ENCODE peak calls at places on chromosome 7, in five cellular contexts. One of them, this sample, is unnamed.

GRCh38 chr7:47313564-47313963 is 268.3 kb downstream of the TNS3 start:
- DNase-seq in CD8-positive, alpha-beta memory T cell: no peak
- DNase-seq in EL: no peak
- DNase-seq in non-pigmented ciliary epithelial cell: no peak
- DNase-seq in RPMI8226: no peak
- DNase-seq in this sample: no peak

GRCh38 chr7:11355571-11355970 is 381.9 kb downstream of the PHF14 start:
- DNase-seq in CD8-positive, alpha-beta memory T cell: no peak
- DNase-seq in EL: no peak
- DNase-seq in non-pigmented ciliary epithelial cell: no peak
- DNase-seq in RPMI8226: no peak
- DNase-seq in this sample: no peak

GRCh38 chr7:96998333-96998732 is 7.0 kb upstream of the DLX6 start:
- DNase-seq in non-pigmented ciliary epithelial cell: no peak
- DNase-seq in EL: no peak
- DNase-seq in RPMI8226: no peak
- DNase-seq in CD8-positive, alpha-beta memory T cell: no peak
- DNase-seq in this sample: no peak

GRCh38 chr7:93030605-93031225 is 87.1 kb downstream of the SAMD9 start:
- DNase-seq in EL: no peak
- DNase-seq in RPMI8226: no peak
- DNase-seq in non-pigmented ciliary epithelial cell: no peak
- DNase-seq in CD8-positive, alpha-beta memory T cell: no peak
- DNase-seq in this sample: no peak

GRCh38 chr7:54811016-54811924 is 52.3 kb upstream of the SEC61G start:
- DNase-seq in EL: peak
- DNase-seq in non-pigmented ciliary epithelial cell: peak
- DNase-seq in CD8-positive, alpha-beta memory T cell: no peak
- DNase-seq in RPMI8226: no peak
- DNase-seq in this sample: no peak

GRCh38 chr7:150974468-150975391 is 3.4 kb downstream of the KCNH2 start:
- DNase-seq in non-pigmented ciliary epithelial cell: no peak
- DNase-seq in RPMI8226: peak
- DNase-seq in CD8-positive, alpha-beta memory T cell: peak
- DNase-seq in EL: peak
- DNase-seq in this sample: peak

GRCh38 chr7:87475359-87476178 is at the start of gene ABCB4:
- DNase-seq in RPMI8226: no peak
- DNase-seq in CD8-positive, alpha-beta memory T cell: no peak
- DNase-seq in non-pigmented ciliary epithelial cell: no peak
- DNase-seq in EL: no peak
- DNase-seq in this sample: peak

GRCh38 chr7:45391618-45392451 is 182.3 kb upstream of the ADCY1 start:
- DNase-seq in EL: no peak
- DNase-seq in RPMI8226: no peak
- DNase-seq in CD8-positive, alpha-beta memory T cell: no peak
- DNase-seq in non-pigmented ciliary epithelial cell: no peak
- DNase-seq in this sample: no peak

GRCh38 chr7:68224041-68224534 is 1227.5 kb downstream of the TYW1 start:
- DNase-seq in EL: no peak
- DNase-seq in CD8-positive, alpha-beta memory T cell: no peak
- DNase-seq in non-pigmented ciliary epithelial cell: no peak
- DNase-seq in RPMI8226: peak
- DNase-seq in this sample: peak

GRCh38 chr7:30738026-30738915 is 13.7 kb upstream of the INMT start:
- DNase-seq in EL: no peak
- DNase-seq in RPMI8226: no peak
- DNase-seq in CD8-positive, alpha-beta memory T cell: no peak
- DNase-seq in non-pigmented ciliary epithelial cell: no peak
- DNase-seq in this sample: no peak

GRCh38 chr7:7653568-7654187 is 13.1 kb downstream of the UMAD1 start:
- DNase-seq in non-pigmented ciliary epithelial cell: no peak
- DNase-seq in RPMI8226: peak
- DNase-seq in CD8-positive, alpha-beta memory T cell: no peak
- DNase-seq in EL: peak
- DNase-seq in this sample: peak

GRCh38 chr7:522071-522937 is 2.7 kb upstream of the PDGFA start:
- DNase-seq in EL: peak
- DNase-seq in CD8-positive, alpha-beta memory T cell: no peak
- DNase-seq in RPMI8226: peak
- DNase-seq in non-pigmented ciliary epithelial cell: no peak
- DNase-seq in this sample: no peak

GRCh38 chr7:93382362-93382761 is 150.2 kb downstream of the VPS50 start:
- DNase-seq in RPMI8226: no peak
- DNase-seq in non-pigmented ciliary epithelial cell: no peak
- DNase-seq in EL: no peak
- DNase-seq in CD8-positive, alpha-beta memory T cell: no peak
- DNase-seq in this sample: no peak

GRCh38 chr7:112640682-112641081 is 149.5 kb downstream of the TMEM168 start:
- DNase-seq in RPMI8226: no peak
- DNase-seq in non-pigmented ciliary epithelial cell: no peak
- DNase-seq in CD8-positive, alpha-beta memory T cell: no peak
- DNase-seq in EL: no peak
- DNase-seq in this sample: no peak

GRCh38 chr7:11726251-11727155 is 105.5 kb downstream of the THSD7A start:
- DNase-seq in CD8-positive, alpha-beta memory T cell: no peak
- DNase-seq in EL: no peak
- DNase-seq in RPMI8226: no peak
- DNase-seq in non-pigmented ciliary epithelial cell: no peak
- DNase-seq in this sample: no peak

GRCh38 chr7:126958367-126958766 is 294.4 kb downstream of the GRM8 start:
- DNase-seq in non-pigmented ciliary epithelial cell: no peak
- DNase-seq in EL: no peak
- DNase-seq in RPMI8226: no peak
- DNase-seq in CD8-positive, alpha-beta memory T cell: no peak
- DNase-seq in this sample: no peak

GRCh38 chr7:140506788-140507464 is 27.6 kb upstream of the MKRN1 start:
- DNase-seq in EL: peak
- DNase-seq in RPMI8226: peak
- DNase-seq in CD8-positive, alpha-beta memory T cell: no peak
- DNase-seq in non-pigmented ciliary epithelial cell: peak
- DNase-seq in this sample: peak

GRCh38 chr7:46071601-46072000 is 150.5 kb upstream of the IGFBP3 start:
- DNase-seq in CD8-positive, alpha-beta memory T cell: no peak
- DNase-seq in EL: peak
- DNase-seq in RPMI8226: no peak
- DNase-seq in non-pigmented ciliary epithelial cell: peak
- DNase-seq in this sample: no peak

GRCh38 chr7:155807013-155807804 is 5.1 kb downstream of the SHH start:
- DNase-seq in non-pigmented ciliary epithelial cell: no peak
- DNase-seq in EL: no peak
- DNase-seq in CD8-positive, alpha-beta memory T cell: no peak
- DNase-seq in RPMI8226: no peak
- DNase-seq in this sample: no peak

GRCh38 chr7:140576589-140576988 is 64.0 kb downstream of the DENND2A start:
- DNase-seq in CD8-positive, alpha-beta memory T cell: no peak
- DNase-seq in non-pigmented ciliary epithelial cell: no peak
- DNase-seq in RPMI8226: no peak
- DNase-seq in EL: no peak
- DNase-seq in this sample: no peak

GRCh38 chr7:85583225-85583672 is 396.4 kb upstream of the SEMA3D start:
- DNase-seq in RPMI8226: no peak
- DNase-seq in CD8-positive, alpha-beta memory T cell: no peak
- DNase-seq in EL: no peak
- DNase-seq in non-pigmented ciliary epithelial cell: no peak
- DNase-seq in this sample: no peak

GRCh38 chr7:130383187-130383980 is 3.1 kb downstream of the CPA1 start:
- DNase-seq in CD8-positive, alpha-beta memory T cell: no peak
- DNase-seq in EL: no peak
- DNase-seq in RPMI8226: no peak
- DNase-seq in non-pigmented ciliary epithelial cell: no peak
- DNase-seq in this sample: no peak

GRCh38 chr7:47809387-47809786 is 138.9 kb downstream of the PKD1L1 start:
- DNase-seq in non-pigmented ciliary epithelial cell: no peak
- DNase-seq in EL: no peak
- DNase-seq in CD8-positive, alpha-beta memory T cell: no peak
- DNase-seq in RPMI8226: no peak
- DNase-seq in this sample: no peak

GRCh38 chr7:93751421-93751820 is 139.1 kb downstream of the TFPI2 start:
- DNase-seq in CD8-positive, alpha-beta memory T cell: no peak
- DNase-seq in RPMI8226: no peak
- DNase-seq in EL: no peak
- DNase-seq in non-pigmented ciliary epithelial cell: no peak
- DNase-seq in this sample: no peak